ENCODE peak calls at places on chromosomes 4 and X, in seven cellular contexts. R is astrocyte of the spinal cord, L is endothelial cell, W is H9, C is astrocyte of the cerebellum, B is osteocyte, G is left ventricle myocardium inferior. M is an unnamed sample.

GRCh38 chr4:22356996-22357596 is 158.8 kb downstream of the ADGRA3 start:
- DNase-seq in R (peak), W (no peak), L (no peak), G (no peak), C (no peak), B (no peak), M (no peak)

GRCh38 chr4:88735554-88735953 is 37.9 kb upstream of the NAP1L5 start:
- DNase-seq in W (no peak), B (no peak), C (no peak), G (no peak), L (no peak), R (no peak), M (no peak)

GRCh38 chrX:37640142-37640541 is 45.4 kb upstream of the XK start:
- DNase-seq in C (no peak), R (no peak), B (no peak), L (no peak), G (no peak), W (no peak), M (no peak)

GRCh38 chrX:155886409-155886808 is 5.3 kb downstream of the VAMP7 start:
- DNase-seq in C (no peak), L (no peak), G (no peak), B (no peak), R (no peak), W (no peak), M (no peak)

GRCh38 chrX:44705817-44706551 is 137.8 kb upstream of the DUSP21 start:
- DNase-seq in C (no peak), G (no peak), B (no peak), L (no peak), R (no peak), W (no peak), M (peak)

GRCh38 chrX:39726810-39727209 is 370.9 kb downstream of the BCOR start:
- DNase-seq in G (peak), W (no peak), C (no peak), R (peak), L (no peak), B (no peak), M (no peak)

GRCh38 chrX:19649227-19650009 is 134.1 kb upstream of the MAP3K15 start:
- DNase-seq in W (no peak), R (no peak), C (no peak), B (no peak), L (no peak), G (no peak), M (no peak)

GRCh38 chrX:73668779-73669178 is 105.8 kb downstream of the CHIC1 start:
- DNase-seq in W (no peak), B (no peak), L (no peak), C (no peak), R (no peak), G (peak), M (no peak)

GRCh38 chr4:39410415-39410814 is 3.7 kb downstream of the KLB start:
- DNase-seq in L (no peak), B (no peak), R (no peak), G (no peak), W (no peak), C (no peak), M (no peak)

GRCh38 chrX:49037883-49038475 is 5.2 kb downstream of the TFE3 start:
- DNase-seq in B (no peak), C (no peak), W (no peak), L (no peak), R (peak), G (no peak), M (no peak)

GRCh38 chrX:81286608-81287007 is 84.7 kb downstream of the SH3BGRL start:
- DNase-seq in B (no peak), W (no peak), C (no peak), R (no peak), L (no peak), G (no peak), M (no peak)

GRCh38 chrX:120536056-120536455 is 24.7 kb downstream of the CUL4B start:
- DNase-seq in C (no peak), L (no peak), R (no peak), B (no peak), G (no peak), W (no peak), M (no peak)

GRCh38 chr4:150814873-150815272 is 200.2 kb downstream of the LRBA start:
- DNase-seq in G (no peak), L (no peak), R (peak), B (no peak), W (no peak), C (no peak), M (no peak)
- TF ChIP-seq CTCF in G (no peak), L (no peak), R (no peak), B (peak), W (peak), C (no peak), M (no peak)

GRCh38 chr4:187993827-187994226 is 1.7 kb upstream of the ZFP42 start:
- DNase-seq in W (peak), L (peak), C (no peak), G (no peak), R (no peak), B (no peak), M (peak)
- TF ChIP-seq CTCF in W (peak), L (peak), C (no peak), G (no peak), R (peak), B (peak), M (peak)

DNA sequence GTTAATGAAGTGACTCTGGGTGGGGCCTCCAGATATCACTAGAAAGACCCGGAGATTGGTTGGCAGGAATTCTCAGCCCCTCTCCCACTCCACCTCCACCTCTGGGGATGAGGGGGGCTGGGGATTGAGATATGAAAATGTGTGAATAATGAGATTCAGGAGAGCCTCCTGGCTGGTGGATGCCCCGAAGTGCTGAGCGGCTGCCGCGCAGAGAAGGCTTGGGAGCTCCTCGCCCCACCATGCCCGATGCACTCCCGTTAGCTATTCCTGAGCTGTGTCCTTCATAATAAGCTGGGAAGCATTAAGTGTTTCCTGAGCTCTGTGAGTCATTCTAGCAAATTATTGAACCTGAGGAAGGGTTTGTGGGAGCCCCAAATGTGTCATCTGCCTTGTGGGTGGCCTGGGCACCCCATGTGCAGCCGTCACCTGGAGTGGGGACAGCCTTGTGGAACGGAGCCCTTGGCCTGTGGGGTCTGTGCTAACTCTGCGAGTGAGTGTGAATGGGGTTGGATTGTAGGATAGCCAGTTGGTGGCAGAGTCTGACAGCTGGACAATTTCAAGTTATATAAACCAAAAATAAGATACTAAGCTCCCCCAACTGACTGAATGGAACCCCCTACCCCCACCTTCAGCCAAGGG is 4.4 kb upstream of the MAEA start:
- DNase-seq in L (no peak), W (peak), B (no peak), G (no peak), C (no peak), R (no peak), M (no peak)
- TF ChIP-seq CTCF in L (no peak), W (no peak), B (no peak), G (no peak), C (no peak), R (no peak), M (no peak)

DNA sequence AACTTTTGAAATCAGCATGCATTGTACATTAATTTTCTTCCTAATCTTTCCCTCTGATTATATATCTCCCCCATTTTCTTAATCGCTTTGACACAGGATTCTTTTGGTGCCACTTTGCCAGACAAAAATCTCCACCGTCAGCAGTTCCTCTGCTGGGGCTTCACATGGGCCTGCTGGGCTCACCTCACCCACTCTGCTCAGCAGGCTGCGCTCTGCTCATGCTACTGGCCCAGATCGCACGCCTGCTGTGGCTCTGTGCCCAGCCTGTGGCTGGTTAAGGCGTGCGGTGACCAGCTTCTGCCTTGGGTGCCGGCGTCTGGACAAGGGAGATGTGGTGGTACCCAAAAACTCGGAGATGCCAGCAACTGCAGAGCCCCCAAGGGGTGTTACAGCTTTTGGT is 31.1 kb downstream of the UCHL1 start:
- DNase-seq in B (no peak), C (no peak), R (no peak), G (no peak), W (no peak), L (no peak), M (no peak)
- TF ChIP-seq CTCF in B (no peak), C (no peak), R (no peak), G (no peak), W (no peak), L (no peak), M (no peak)

GRCh38 chr4:84159767-84160166 is 339.3 kb downstream of the NKX6-1 start:
- DNase-seq in G (no peak), W (peak), L (peak), B (no peak), C (no peak), R (no peak), M (peak)
- TF ChIP-seq CTCF in G (no peak), W (peak), L (no peak), B (no peak), C (peak), R (peak), M (peak)

DNA sequence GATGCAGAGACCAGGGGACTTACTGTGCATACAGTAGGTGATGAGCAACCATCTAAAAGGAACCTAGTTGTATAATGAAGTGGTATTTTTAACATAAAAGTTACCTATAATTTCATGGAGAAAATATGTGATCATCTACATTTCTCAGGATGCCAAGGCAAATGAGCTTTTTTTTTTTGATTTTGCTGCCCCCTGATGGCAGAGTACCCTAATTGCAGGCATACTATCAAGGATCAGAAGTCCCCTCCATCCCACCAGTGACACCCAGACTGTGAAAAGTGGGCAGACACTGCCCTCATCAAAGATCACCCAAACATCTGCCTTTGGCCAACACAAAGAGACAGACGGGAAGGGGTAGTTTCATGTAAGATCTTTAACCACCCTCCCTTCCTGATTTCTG is 9.6 kb upstream of the ABLIM2 start:
- DNase-seq in B (no peak), L (no peak), G (no peak), C (no peak), W (no peak), R (no peak), M (no peak)
- TF ChIP-seq CTCF in B (peak), L (peak), G (peak), C (peak), W (peak), R (peak), M (peak)